ENCODE peak calls at places on chromosome 17, in ten cellular contexts. F is K562, Q is OCI-LY7, S is colonic mucosa, T is heart left ventricle, D is body of pancreas, R is A549, C is heart right ventricle, Y is ovary, W is keratinocyte. H is an unnamed sample.

GRCh38 chr17:75487351-75488070 is 27.8 kb downstream of the CASKIN2 start:
- DNase-seq in F (peak; percentile 52), Q (peak; percentile 73), S (peak; percentile 36), T (peak; percentile 74), D (peak; percentile 19), R (no peak), C (peak; percentile 36), Y (no peak), W (no peak), H (no peak)

GRCh38 chr17:34837796-34838195 is 123.5 kb downstream of the CCT6B start:
- DNase-seq in F (no peak), Q (no peak), S (no peak), T (no peak), D (no peak), R (no peak), C (no peak), Y (no peak), W (no peak), H (no peak)

GRCh38 chr17:71870546-71870862 is 250.3 kb upstream of the SOX9 start:
- DNase-seq in F (no peak), Q (no peak), S (no peak), T (no peak), D (no peak), R (no peak), C (no peak), Y (no peak), W (no peak), H (no peak)

GRCh38 chr17:73387746-73388577 is 76.2 kb upstream of the CDC42EP4 start:
- DNase-seq in F (no peak), Q (no peak), S (no peak), T (no peak), D (no peak), R (no peak), C (no peak), Y (no peak), W (no peak), H (no peak)

GRCh38 chr17:76753061-76753961 is 15.4 kb downstream of the MFSD11 start:
- DNase-seq in F (no peak), Q (peak; percentile 31), S (no peak), T (no peak), D (no peak), R (no peak), C (no peak), Y (no peak), W (no peak), H (no peak)

GRCh38 chr17:60065867-60066266 is 12.9 kb downstream of the HEATR6 start:
- DNase-seq in F (no peak), Q (no peak), S (no peak), T (no peak), D (no peak), R (no peak), C (no peak), Y (no peak), W (no peak), H (no peak)

GRCh38 chr17:2090804-2091534 is 36.1 kb downstream of the HIC1 start:
- DNase-seq in F (peak; percentile 17), Q (no peak), S (peak; percentile 49), T (no peak), D (peak; percentile 35), R (peak; percentile 54), C (peak; percentile 50), Y (peak; percentile 74), W (no peak), H (peak; percentile 78)

GRCh38 chr17:73541561-73541981 is 102.7 kb downstream of the SDK2 start:
- DNase-seq in F (peak; percentile 30), Q (no peak), S (no peak), T (peak; percentile 25), D (no peak), R (no peak), C (no peak), Y (no peak), W (peak; percentile 52), H (no peak)

GRCh38 chr17:29555840-29556239 is 11.0 kb downstream of the ABHD15 start:
- DNase-seq in F (no peak), Q (no peak), S (no peak), T (no peak), D (peak; percentile 67), R (peak; percentile 43), C (no peak), Y (no peak), W (no peak), H (no peak)

GRCh38 chr17:36072431-36073121 is 8.5 kb downstream of the CCL18 start:
- DNase-seq in F (peak; percentile 78), Q (peak; percentile 55), S (peak; percentile 84), T (peak; percentile 69), D (peak; percentile 49), R (peak; percentile 70), C (peak; percentile 45), Y (no peak), W (no peak), H (no peak)

GRCh38 chr17:34827008-34827407 is 134.3 kb downstream of the CCT6B start:
- DNase-seq in F (no peak), Q (no peak), S (peak; percentile 22), T (no peak), D (no peak), R (no peak), C (no peak), Y (no peak), W (no peak), H (no peak)

GRCh38 chr17:62968445-62968923 is 2.4 kb downstream of the TANC2 start:
- DNase-seq in F (peak; percentile 85), Q (peak; percentile 85), S (peak; percentile 59), T (no peak), D (peak; percentile 48), R (peak; percentile 98), C (no peak), Y (peak; percentile 28), W (peak; percentile 81), H (no peak)

GRCh38 chr17:43827596-43827995 is 5.3 kb downstream of the MPP3 start:
- DNase-seq in F (no peak), Q (no peak), S (no peak), T (no peak), D (no peak), R (no peak), C (no peak), Y (no peak), W (no peak), H (no peak)

GRCh38 chr17:10737786-10738185 is 8.0 kb upstream of the TMEM220 start:
- DNase-seq in F (no peak), Q (no peak), S (peak; percentile 42), T (no peak), D (no peak), R (no peak), C (no peak), Y (no peak), W (no peak), H (peak; percentile 2)

GRCh38 chr17:38603786-38604478 is 1.8 kb downstream of the SRCIN1 start:
- DNase-seq in F (no peak), Q (no peak), S (no peak), T (peak; percentile 10), D (no peak), R (no peak), C (no peak), Y (no peak), W (no peak), H (no peak)

GRCh38 chr17:38604479-38605229 is 1.1 kb downstream of the SRCIN1 start:
- DNase-seq in F (peak; percentile 87), Q (peak; percentile 28), S (no peak), T (peak; percentile 48), D (no peak), R (peak; percentile 52), C (no peak), Y (no peak), W (no peak), H (no peak)

GRCh38 chr17:38606646-38607611 is 1.2 kb upstream of the SRCIN1 start:
- DNase-seq in F (no peak), Q (no peak), S (no peak), T (peak; percentile 73), D (peak; percentile 71), R (no peak), C (peak; percentile 75), Y (no peak), W (no peak), H (no peak)

GRCh38 chr17:38605230-38605851 is 411 bp downstream of the SRCIN1 start:
- DNase-seq in F (no peak), Q (no peak), S (no peak), T (peak; percentile 44), D (no peak), R (peak; percentile 54), C (no peak), Y (no peak), W (no peak), H (no peak)

DNA sequence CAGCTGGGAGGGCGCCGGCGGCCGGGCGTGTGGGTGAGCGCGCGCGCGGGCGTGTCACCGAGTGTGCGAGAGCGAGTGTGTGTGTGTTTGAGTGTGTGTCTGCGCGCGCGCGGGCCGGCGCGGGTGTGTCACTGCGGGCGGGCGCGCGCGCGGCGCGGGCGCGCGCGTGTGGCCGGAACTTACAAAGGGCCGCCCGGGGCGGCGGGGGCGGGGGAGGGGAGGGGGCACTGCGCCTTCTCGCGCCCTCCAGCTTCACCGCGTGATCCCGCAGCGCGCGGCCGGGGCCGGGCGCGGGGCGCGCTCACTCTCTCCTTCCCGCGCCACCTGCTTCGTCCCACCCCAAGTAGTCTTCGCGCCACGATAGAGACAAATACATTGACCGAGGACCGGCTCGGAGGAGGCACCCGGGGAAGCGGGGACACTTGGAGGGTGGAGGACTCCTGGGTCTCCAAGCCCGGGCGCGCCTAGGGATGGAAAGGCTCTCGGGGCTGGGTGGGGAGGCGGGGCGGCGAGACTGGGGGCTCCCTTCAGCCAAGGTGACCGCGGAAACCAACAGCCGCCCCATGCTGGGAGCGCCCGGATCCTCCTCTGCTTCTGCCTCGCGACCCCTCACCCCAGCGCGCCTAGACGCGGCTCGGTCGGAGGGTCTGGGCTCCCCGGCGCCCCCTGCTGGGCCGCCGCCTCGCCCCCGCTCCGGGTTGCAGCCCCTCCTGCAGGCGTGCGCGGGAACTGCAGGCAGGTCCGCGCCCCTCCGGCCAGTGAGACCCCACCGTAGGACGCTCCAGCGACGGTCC is at the start of gene SRCIN1:
- DNase-seq in F (peak; percentile 90), Q (peak; percentile 72), S (peak; percentile 72), T (peak; percentile 68), D (peak; percentile 72), R (peak; percentile 70), C (peak; percentile 40), Y (peak; percentile 54), W (no peak), H (peak; percentile 34)
- H3K27ac ChIP-seq in F (peak within 1 kb of the TSS; percentile 58), Q (no peak within 1 kb of the TSS), S (peak within 1 kb of the TSS; percentile 44), T (no peak within 1 kb of the TSS), D (peak within 1 kb of the TSS; percentile 74), R (peak within 1 kb of the TSS; percentile 93), C (peak within 1 kb of the TSS; percentile 52), Y (no peak within 1 kb of the TSS), W (no peak within 1 kb of the TSS), H (no peak within 1 kb of the TSS)

GRCh38 chr17:13320046-13320785 is 281.5 kb downstream of the HS3ST3A1 start:
- DNase-seq in F (no peak), Q (no peak), S (no peak), T (no peak), D (no peak), R (no peak), C (no peak), Y (no peak), W (no peak), H (no peak)
- H3K27ac ChIP-seq in F (no peak overlapping the region), Q (no peak overlapping the region), S (no peak overlapping the region), T (no peak overlapping the region), D (no peak overlapping the region), R (no peak overlapping the region), C (peak overlapping the region; percentile 20), Y (no peak overlapping the region), W (no peak overlapping the region), H (no peak overlapping the region)

GRCh38 chr17:66655461-66655860 is 179.5 kb upstream of the CACNG5 start:
- DNase-seq in F (no peak), Q (no peak), S (no peak), T (no peak), D (no peak), R (no peak), C (no peak), Y (no peak), W (no peak), H (no peak)
- H3K27ac ChIP-seq in F (no peak overlapping the region), Q (no peak overlapping the region), S (no peak overlapping the region), T (no peak overlapping the region), D (no peak overlapping the region), R (no peak overlapping the region), C (no peak overlapping the region), Y (no peak overlapping the region), W (peak overlapping the region; percentile 73), H (no peak overlapping the region)

GRCh38 chr17:66461343-66461995 is 159.1 kb downstream of the PRKCA start:
- DNase-seq in F (no peak), Q (no peak), S (no peak), T (no peak), D (no peak), R (no peak), C (no peak), Y (no peak), W (no peak), H (no peak)
- H3K27ac ChIP-seq in F (no peak overlapping the region), Q (no peak overlapping the region), S (peak overlapping the region; percentile 55), T (no peak overlapping the region), D (no peak overlapping the region), R (peak overlapping the region; percentile 91), C (no peak overlapping the region), Y (no peak overlapping the region), W (peak overlapping the region; percentile 9), H (no peak overlapping the region)